ENCODE peak calls at places on chromosomes 3 and 15, in four cellular contexts. Z is mesendoderm, V is IMR-90, F is H1. G is an unnamed sample.
A peak's percentile ranks its signal among the peaks of the same experiment; 100 is the strongest.

GRCh38 chr3:53880396-53881345 is 1.3 kb downstream of the ACTR8 start:
- DNase-seq in Z (peak; percentile 73), V (peak; percentile 42), F (no peak), G (no peak)

GRCh38 chr3:30752961-30753360 is 141.5 kb downstream of the GADL1 start:
- DNase-seq in Z (no peak), V (peak; percentile 83), F (no peak), G (no peak)

GRCh38 chr3:197547618-197548017 is 8.2 kb downstream of the BDH1 start:
- DNase-seq in Z (peak; percentile 72), V (no peak), F (no peak), G (peak; percentile 80)

GRCh38 chr3:9183811-9184463 is 65.5 kb downstream of the SRGAP3 start:
- DNase-seq in Z (peak; percentile 42), V (no peak), F (peak; percentile 29), G (peak; percentile 69)

GRCh38 chr3:9455596-9455995 is 58.2 kb downstream of the SETD5 start:
- DNase-seq in Z (no peak), V (no peak), F (no peak), G (no peak)

GRCh38 chr3:64684715-64685261 is 3.0 kb downstream of the ADAMTS9 start:
- DNase-seq in Z (peak; percentile 79), V (peak; percentile 46), F (no peak), G (peak; percentile 71)

GRCh38 chr3:127738192-127738840 is 65.6 kb downstream of the ABTB1 start:
- DNase-seq in Z (peak; percentile 29), V (peak; percentile 36), F (no peak), G (no peak)

GRCh38 chr3:153977148-153977547 is 144.0 kb upstream of the ARHGEF26 start:
- DNase-seq in Z (no peak), V (no peak), F (no peak), G (no peak)

GRCh38 chr15:70281811-70282307 is 184.1 kb upstream of the TLE3 start:
- DNase-seq in Z (no peak), V (peak; percentile 66), F (no peak), G (no peak)

GRCh38 chr3:77370413-77370812 is 330.5 kb downstream of the ROBO2 start:
- DNase-seq in Z (no peak), V (peak; percentile 76), F (no peak), G (no peak)

GRCh38 chr15:91356083-91356482 is 256.0 kb downstream of the SV2B start:
- DNase-seq in Z (no peak), V (no peak), F (no peak), G (no peak)

GRCh38 chr15:66670698-66671580 is 31.1 kb upstream of the SMAD6 start:
- DNase-seq in Z (peak; percentile 94), V (no peak), F (peak; percentile 58), G (peak; percentile 94)

GRCh38 chr3:101695779-101696372 is 9.4 kb upstream of the RPL24 start:
- DNase-seq in Z (peak; percentile 74), V (peak; percentile 53), F (no peak), G (no peak)

GRCh38 chr15:90191795-90192494 is 9.2 kb upstream of the SEMA4B start:
- DNase-seq in Z (no peak), V (no peak), F (no peak), G (no peak)

GRCh38 chr3:136919799-136920580 is 37.8 kb upstream of the IL20RB start:
- DNase-seq in Z (peak; percentile 24), V (no peak), F (no peak), G (no peak)

GRCh38 chr3:38843898-38844297 is 27.9 kb upstream of the SCN10A start:
- DNase-seq in Z (peak; percentile 63), V (peak; percentile 70), F (no peak), G (no peak)

GRCh38 chr15:88647362-88648105 is 8.7 kb downstream of the ISG20 start:
- DNase-seq in Z (no peak), V (no peak), F (no peak), G (peak; percentile 22)

GRCh38 chr3:57694146-57694545 is 1.3 kb upstream of the DENND6A start:
- DNase-seq in Z (no peak), V (no peak), F (no peak), G (no peak)

GRCh38 chr15:43275736-43276562 is 9.2 kb upstream of the TGM5 start:
- DNase-seq in Z (no peak), V (no peak), F (no peak), G (no peak)

GRCh38 chr15:70242962-70243685 is 145.4 kb upstream of the TLE3 start:
- DNase-seq in Z (peak; percentile 47), V (no peak), F (no peak), G (no peak)

GRCh38 chr3:45123841-45124269 is 22.3 kb downstream of the CDCP1 start:
- DNase-seq in Z (peak; percentile 72), V (peak; percentile 91), F (peak; percentile 19), G (no peak)

DNA sequence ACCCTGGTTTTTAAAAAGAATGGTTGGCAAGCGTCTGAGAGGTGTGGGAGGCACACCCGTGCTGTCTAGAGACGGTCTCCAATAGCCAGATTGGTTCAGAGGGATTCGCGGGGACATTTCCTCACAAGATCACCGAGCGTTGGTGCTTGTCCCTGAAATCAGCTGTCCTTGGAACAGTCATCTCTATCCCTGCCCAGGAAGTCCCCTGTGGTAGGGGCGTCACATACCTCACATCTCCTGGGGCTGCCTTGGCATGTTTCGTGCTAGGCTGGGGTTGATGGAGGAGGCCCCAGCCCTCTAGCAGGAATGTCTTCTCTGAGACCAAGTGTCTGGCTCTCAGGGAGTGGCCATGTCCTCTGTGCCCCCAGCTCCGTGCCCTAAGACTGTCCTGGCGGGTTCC is 6.8 kb downstream of the FBLN2 start:
- DNase-seq in Z (peak; percentile 71), V (no peak), F (no peak), G (no peak)
- H3K18ac ChIP-seq in Z (no peak overlapping the region), V (no peak overlapping the region), F (no peak overlapping the region), G (no peak overlapping the region)

GRCh38 chr3:190319660-190320059 is 2.6 kb downstream of the CLDN1 start:
- DNase-seq in Z (no peak), V (peak; percentile 67), F (no peak), G (no peak)

GRCh38 chr3:190321789-190322603 is at the start of gene CLDN1:
- DNase-seq in Z (peak; percentile 89), V (peak; percentile 69), F (peak; percentile 73), G (peak; percentile 87)

GRCh38 chr3:190320594-190321362 is 1.5 kb downstream of the CLDN1 start:
- DNase-seq in Z (no peak), V (no peak), F (no peak), G (no peak)

GRCh38 chr3:190314741-190315140 is 7.5 kb downstream of the CLDN1 start:
- DNase-seq in Z (no peak), V (no peak), F (no peak), G (no peak)

DNA sequence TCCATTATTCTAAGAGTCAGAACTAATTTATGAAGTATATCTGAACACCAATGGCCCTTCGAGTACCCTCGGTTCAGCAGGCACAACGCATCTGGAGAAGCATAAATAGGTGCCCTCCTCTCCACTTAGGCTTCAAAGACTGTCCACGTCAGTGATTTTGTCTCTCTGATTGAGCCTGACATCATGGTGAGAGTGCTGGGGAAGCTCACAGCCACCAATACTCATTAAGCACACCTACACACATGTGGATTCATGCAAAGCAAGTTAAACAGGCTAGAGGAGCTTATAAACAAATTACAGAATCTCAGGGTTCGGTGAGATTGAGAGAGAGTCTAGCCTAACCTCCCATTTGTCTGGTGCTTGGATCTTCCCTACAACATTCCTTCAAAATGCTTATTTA is 3.6 kb downstream of the CLDN1 start:
- DNase-seq in Z (no peak), V (no peak), F (no peak), G (no peak)
- H3K4me2 ChIP-seq in Z (no peak overlapping the region), V (no peak overlapping the region), F (no peak overlapping the region), G (no peak overlapping the region)

GRCh38 chr3:50567011-50567385 is 549 bp downstream of the C3orf18 start:
- DNase-seq in Z (no peak), V (no peak), F (no peak), G (no peak)

GRCh38 chr3:50564321-50564720 is 3.2 kb downstream of the C3orf18 start:
- DNase-seq in Z (no peak), V (no peak), F (no peak), G (no peak)

GRCh38 chr3:50570508-50571279 is 1.4 kb downstream of the HEMK1 start:
- DNase-seq in Z (no peak), V (no peak), F (no peak), G (no peak)

GRCh38 chr3:50568947-50569749 is at the start of gene HEMK1:
- DNase-seq in Z (peak; percentile 97), V (peak; percentile 91), F (peak; percentile 79), G (peak; percentile 96)

DNA sequence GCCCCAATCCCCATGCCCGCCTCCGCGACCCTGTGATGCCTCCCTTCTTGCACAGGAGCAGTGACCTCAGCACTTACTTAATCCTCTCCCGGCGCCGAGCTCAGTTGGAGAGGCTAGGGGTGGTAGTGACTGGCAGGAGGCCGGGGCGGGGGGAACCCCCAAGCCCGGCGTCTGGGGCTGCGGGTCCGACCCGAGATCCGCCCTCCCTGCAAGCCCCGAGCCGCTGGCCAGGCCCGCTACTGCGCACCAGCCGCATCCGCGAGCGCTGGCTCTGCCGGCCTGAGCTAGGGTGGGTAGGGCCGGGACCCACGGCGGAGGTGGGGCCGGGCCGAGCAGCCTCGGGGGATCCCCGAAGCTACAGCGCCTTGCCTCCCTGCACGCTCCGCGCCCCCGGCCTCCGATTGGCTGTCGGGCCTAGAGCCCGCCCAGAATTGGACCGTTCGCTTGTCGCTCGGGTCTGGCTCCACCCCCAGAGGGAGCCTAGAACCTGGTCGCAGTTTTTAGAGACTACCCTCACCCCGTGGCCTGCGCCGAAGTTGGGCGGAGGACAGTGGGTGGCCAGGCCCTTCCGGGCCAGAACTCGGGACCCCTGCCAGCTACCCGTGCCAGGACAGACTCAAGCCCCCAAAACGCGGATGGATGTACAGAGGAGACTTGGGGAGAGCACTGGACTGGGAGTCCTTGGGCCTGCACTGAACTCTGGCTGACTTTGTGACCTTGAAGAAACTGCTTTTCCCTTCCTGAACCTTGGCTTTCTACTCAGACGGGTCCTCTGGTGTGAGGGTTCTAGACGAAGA is at the start of gene C3orf18:
- DNase-seq in Z (peak; percentile 85), V (peak; percentile 86), F (peak; percentile 61), G (peak; percentile 93)
- H4K8ac ChIP-seq in Z (no peak within 1 kb of the TSS), V (peak within 1 kb of the TSS; percentile 93), F (peak within 1 kb of the TSS; percentile 73), G (no peak within 1 kb of the TSS)

GRCh38 chr3:43001556-43002121 is 22.5 kb downstream of the GASK1A start:
- DNase-seq in Z (no peak), V (no peak), F (no peak), G (no peak)
- H3K18ac ChIP-seq in Z (no peak overlapping the region), V (no peak overlapping the region), F (no peak overlapping the region), G (no peak overlapping the region)

DNA sequence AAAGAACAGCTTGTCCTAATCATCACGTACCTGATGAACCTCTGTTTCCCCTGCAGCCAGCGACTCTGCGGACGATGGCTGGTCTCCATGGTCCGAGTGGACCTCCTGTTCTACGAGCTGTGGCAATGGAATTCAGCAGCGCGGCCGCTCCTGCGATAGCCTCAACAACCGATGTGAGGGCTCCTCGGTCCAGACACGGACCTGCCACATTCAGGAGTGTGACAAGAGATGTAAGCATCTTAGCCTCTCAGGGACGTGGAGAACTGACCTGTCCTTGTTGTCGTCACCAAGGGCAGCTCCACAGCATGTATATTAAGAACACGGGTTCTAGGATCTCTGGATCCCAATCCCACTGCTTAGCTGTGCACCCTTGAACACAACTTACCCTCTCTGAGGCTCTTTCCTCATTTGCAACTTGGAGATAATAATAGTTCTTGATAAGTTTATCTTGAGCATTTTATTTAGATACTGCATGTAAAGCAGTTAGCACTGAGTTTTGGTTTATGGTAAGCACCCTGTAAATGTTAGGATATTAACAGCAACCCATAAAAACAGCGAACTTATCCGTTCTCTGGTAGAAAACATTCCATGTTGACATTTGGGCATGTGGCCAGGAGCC is 6.5 kb downstream of the THBS1 start:
- DNase-seq in Z (no peak), V (peak; percentile 47), F (no peak), G (no peak)
- H3K4me2 ChIP-seq in Z (no peak overlapping the region), V (no peak overlapping the region), F (no peak overlapping the region), G (no peak overlapping the region)

GRCh38 chr3:151814588-151814987 is 672 bp downstream of the AADAC start:
- DNase-seq in Z (no peak), V (no peak), F (no peak), G (no peak)
- H4K8ac ChIP-seq in Z (no peak overlapping the region), V (no peak overlapping the region), F (no peak overlapping the region), G (no peak overlapping the region)

GRCh38 chr15:68503791-68504720 is 72.1 kb upstream of the ITGA11 start:
- DNase-seq in Z (no peak), V (peak; percentile 48), F (no peak), G (peak; percentile 25)
- H3K18ac ChIP-seq in Z (no peak overlapping the region), V (peak overlapping the region; percentile 79), F (no peak overlapping the region), G (no peak overlapping the region)